ENCODE peak calls at places on chromosomes 4 and X, in six cellular contexts. One of them, this sample, is unnamed.

GRCh38 chrX:71622347-71623104 is 4.2 kb upstream of the CXCR3 start:
- DNase-seq in IMR-90: peak
- DNase-seq in mesenchymal stem cell: peak
- DNase-seq in neuronal stem cell: peak
- DNase-seq in trophoblast cell: no peak
- DNase-seq in H1: peak
- DNase-seq in this sample: peak

GRCh38 chr4:8209997-8210396 is 10.9 kb downstream of the SH3TC1 start:
- DNase-seq in IMR-90: no peak
- DNase-seq in mesenchymal stem cell: no peak
- DNase-seq in neuronal stem cell: no peak
- DNase-seq in trophoblast cell: no peak
- DNase-seq in H1: no peak
- DNase-seq in this sample: no peak

GRCh38 chr4:150302553-150302952 is 224.3 kb downstream of the DCLK2 start:
- DNase-seq in IMR-90: peak
- DNase-seq in mesenchymal stem cell: peak
- DNase-seq in neuronal stem cell: no peak
- DNase-seq in trophoblast cell: peak
- DNase-seq in H1: no peak
- DNase-seq in this sample: peak

GRCh38 chrX:47807548-47807947 is 29.2 kb upstream of the ZNF81 start:
- DNase-seq in IMR-90: no peak
- DNase-seq in mesenchymal stem cell: no peak
- DNase-seq in neuronal stem cell: no peak
- DNase-seq in trophoblast cell: no peak
- DNase-seq in H1: peak
- DNase-seq in this sample: peak

GRCh38 chr4:182748949-182749348 is 168.2 kb downstream of the DCTD start:
- DNase-seq in IMR-90: peak
- DNase-seq in mesenchymal stem cell: no peak
- DNase-seq in neuronal stem cell: no peak
- DNase-seq in trophoblast cell: no peak
- DNase-seq in H1: no peak
- DNase-seq in this sample: no peak

GRCh38 chr4:818106-818921 is 7.6 kb downstream of the CPLX1 start:
- DNase-seq in IMR-90: no peak
- DNase-seq in mesenchymal stem cell: no peak
- DNase-seq in neuronal stem cell: no peak
- DNase-seq in trophoblast cell: no peak
- DNase-seq in H1: no peak
- DNase-seq in this sample: no peak

GRCh38 chrX:21839334-21840198 is at the start of gene MBTPS2:
- DNase-seq in IMR-90: peak
- DNase-seq in mesenchymal stem cell: peak
- DNase-seq in neuronal stem cell: peak
- DNase-seq in trophoblast cell: peak
- DNase-seq in H1: peak
- DNase-seq in this sample: peak

GRCh38 chr4:96093563-96093962 is 253.7 kb downstream of the PDHA2 start:
- DNase-seq in IMR-90: no peak
- DNase-seq in mesenchymal stem cell: no peak
- DNase-seq in neuronal stem cell: no peak
- DNase-seq in trophoblast cell: no peak
- DNase-seq in H1: no peak
- DNase-seq in this sample: no peak

GRCh38 chr4:169315530-169316306 is 45.0 kb upstream of the SH3RF1 start:
- DNase-seq in IMR-90: peak
- DNase-seq in mesenchymal stem cell: peak
- DNase-seq in neuronal stem cell: no peak
- DNase-seq in trophoblast cell: no peak
- DNase-seq in H1: no peak
- DNase-seq in this sample: peak

DNA sequence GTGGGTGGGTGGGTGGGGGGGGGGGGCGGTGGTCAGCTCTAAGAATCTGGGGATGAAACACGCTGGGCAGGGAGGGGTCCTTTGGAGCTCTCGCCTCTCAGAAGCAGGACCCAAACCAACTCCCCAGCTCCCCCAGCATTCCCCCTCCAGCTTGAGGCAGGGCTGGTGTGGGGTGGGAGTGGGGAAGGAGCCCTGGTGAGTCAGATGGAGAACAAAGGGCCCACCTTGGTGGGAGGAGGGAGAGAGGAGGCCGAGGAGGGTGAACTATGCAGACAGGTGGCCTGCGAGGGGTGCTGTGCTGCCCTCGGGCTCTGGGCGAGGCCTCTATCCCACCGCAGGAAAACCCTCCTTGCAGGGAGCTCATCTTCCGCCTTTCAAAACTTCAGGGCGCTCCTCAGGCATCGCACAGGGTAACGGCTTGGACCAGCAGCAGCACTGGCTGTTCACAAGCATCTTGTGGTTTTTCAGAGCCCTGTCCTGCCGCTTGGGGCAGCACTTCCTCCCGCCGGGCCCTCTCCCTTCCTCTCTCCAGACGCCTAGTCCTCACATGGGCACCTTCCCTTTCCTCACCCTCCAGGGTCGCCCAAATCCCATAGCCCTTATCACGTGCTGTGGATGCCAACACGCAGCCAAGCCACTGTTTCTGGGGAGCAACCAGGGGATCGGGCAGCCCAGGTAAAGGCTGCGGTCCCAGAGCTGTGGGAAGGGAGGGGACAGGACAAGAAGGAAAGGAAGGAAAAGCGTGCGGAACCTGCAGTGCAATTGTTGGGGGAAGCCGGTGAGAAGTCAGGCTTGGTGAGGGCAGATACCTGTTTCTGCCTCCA is 34.0 kb upstream of the GRPEL1 start:
- DNase-seq in IMR-90: peak
- DNase-seq in mesenchymal stem cell: peak
- DNase-seq in neuronal stem cell: peak
- DNase-seq in trophoblast cell: peak
- DNase-seq in H1: peak
- DNase-seq in this sample: peak
- H3K4me3 ChIP-seq in IMR-90: peak
- H3K4me3 ChIP-seq in mesenchymal stem cell: peak
- H3K4me3 ChIP-seq in neuronal stem cell: peak
- H3K4me3 ChIP-seq in trophoblast cell: no peak
- H3K4me3 ChIP-seq in H1: peak
- H3K4me3 ChIP-seq in this sample: no peak

GRCh38 chr4:26820346-26820745 is 40.3 kb upstream of the STIM2 start:
- DNase-seq in IMR-90: no peak
- DNase-seq in mesenchymal stem cell: no peak
- DNase-seq in neuronal stem cell: no peak
- DNase-seq in trophoblast cell: no peak
- DNase-seq in H1: no peak
- DNase-seq in this sample: no peak

GRCh38 chr4:26815686-26816085 is 45.0 kb upstream of the STIM2 start:
- DNase-seq in IMR-90: no peak
- DNase-seq in mesenchymal stem cell: no peak
- DNase-seq in neuronal stem cell: no peak
- DNase-seq in trophoblast cell: no peak
- DNase-seq in H1: no peak
- DNase-seq in this sample: no peak

GRCh38 chr4:26821677-26822503 is 38.8 kb upstream of the STIM2 start:
- DNase-seq in IMR-90: peak
- DNase-seq in mesenchymal stem cell: peak
- DNase-seq in neuronal stem cell: no peak
- DNase-seq in trophoblast cell: no peak
- DNase-seq in H1: no peak
- DNase-seq in this sample: peak

GRCh38 chr4:26819478-26819877 is 41.2 kb upstream of the STIM2 start:
- DNase-seq in IMR-90: no peak
- DNase-seq in mesenchymal stem cell: no peak
- DNase-seq in neuronal stem cell: no peak
- DNase-seq in trophoblast cell: no peak
- DNase-seq in H1: no peak
- DNase-seq in this sample: peak

DNA sequence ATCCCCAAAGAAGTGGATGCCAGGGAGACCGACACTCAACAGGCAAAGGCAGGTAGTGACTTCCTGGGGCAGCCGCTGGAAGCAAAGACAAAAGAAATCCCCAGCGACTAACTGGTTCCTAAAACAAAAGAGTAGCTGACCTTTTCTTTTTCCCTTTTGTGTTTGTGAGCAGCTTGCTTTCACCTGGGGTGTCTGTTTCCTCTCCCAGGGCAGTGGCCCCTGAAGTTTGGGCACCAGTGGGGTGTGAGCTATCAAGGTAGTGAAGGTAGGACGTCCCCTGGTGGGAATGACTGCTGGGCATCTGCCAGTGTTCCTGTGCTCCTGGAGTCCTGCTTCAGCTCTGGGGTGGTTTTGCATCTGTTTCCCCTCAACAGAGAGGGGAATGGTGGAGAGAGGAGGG is 41.6 kb upstream of the STIM2 start:
- DNase-seq in IMR-90: no peak
- DNase-seq in mesenchymal stem cell: no peak
- DNase-seq in neuronal stem cell: no peak
- DNase-seq in trophoblast cell: no peak
- DNase-seq in H1: peak
- DNase-seq in this sample: no peak
- H2AK5ac ChIP-seq in IMR-90: no peak
- H2AK5ac ChIP-seq in mesenchymal stem cell: no peak
- H2AK5ac ChIP-seq in neuronal stem cell: no peak
- H2AK5ac ChIP-seq in trophoblast cell: no peak
- H2AK5ac ChIP-seq in H1: no peak
- H2AK5ac ChIP-seq in this sample: no peak

DNA sequence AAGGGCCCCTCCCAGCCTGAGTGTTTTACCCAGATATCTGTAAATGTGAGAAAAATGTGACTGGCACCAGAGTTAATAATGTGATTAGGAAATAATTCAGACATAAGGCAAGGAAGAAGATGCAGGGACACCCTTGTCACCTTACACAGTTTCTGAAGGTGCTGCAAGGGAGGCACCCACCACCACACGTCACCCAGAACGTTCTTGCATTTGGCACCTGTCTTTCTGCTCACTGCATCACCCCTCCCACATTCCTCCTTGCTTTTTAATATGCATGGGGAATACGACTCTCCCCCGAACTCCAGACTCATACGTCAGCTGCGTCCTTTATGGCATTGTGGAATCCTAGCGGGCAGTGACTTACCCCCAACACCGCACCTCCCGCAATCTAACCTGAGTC is 48.0 kb upstream of the C4orf50 start:
- DNase-seq in IMR-90: no peak
- DNase-seq in mesenchymal stem cell: no peak
- DNase-seq in neuronal stem cell: no peak
- DNase-seq in trophoblast cell: no peak
- DNase-seq in H1: no peak
- DNase-seq in this sample: no peak
- H3K4ac ChIP-seq in IMR-90: no peak
- H3K4ac ChIP-seq in mesenchymal stem cell: no peak
- H3K4ac ChIP-seq in neuronal stem cell: no peak
- H3K4ac ChIP-seq in trophoblast cell: no peak
- H3K4ac ChIP-seq in H1: no peak
- H3K4ac ChIP-seq in this sample: no peak

GRCh38 chrX:103360916-103361315 is 4.6 kb downstream of the TCEAL9 start:
- DNase-seq in IMR-90: no peak
- DNase-seq in mesenchymal stem cell: no peak
- DNase-seq in neuronal stem cell: no peak
- DNase-seq in trophoblast cell: no peak
- DNase-seq in H1: no peak
- DNase-seq in this sample: no peak
- H3K4me3 ChIP-seq in IMR-90: no peak
- H3K4me3 ChIP-seq in mesenchymal stem cell: no peak
- H3K4me3 ChIP-seq in neuronal stem cell: no peak
- H3K4me3 ChIP-seq in trophoblast cell: no peak
- H3K4me3 ChIP-seq in H1: no peak
- H3K4me3 ChIP-seq in this sample: no peak

This sample was measured in mesendoderm.